ENCODE peak calls at places on chromosomes 1 and 21, in ten cellular contexts. O is GM20000, Y is PC-9, V is cardiac fibroblast, U is mammary epithelial cell, R is AG09309, N is astrocyte of the spinal cord, X is lower leg skin, A is retinal pigment epithelial cell, D is H1. I is an unnamed sample.

GRCh38 chr1:44786138-44786840 is 1.7 kb downstream of the BEST4 start:
- DNase-seq in O (peak), Y (peak), V (peak), U (peak), R (no peak), N (peak), X (no peak), A (no peak), D (peak), I (no peak)

GRCh38 chr1:93699676-93700168 is 18.1 kb upstream of the BCAR3 start:
- DNase-seq in O (no peak), Y (no peak), V (no peak), U (no peak), R (no peak), N (no peak), X (no peak), A (no peak), D (no peak), I (no peak)

GRCh38 chr1:102919659-102920058 is 188.7 kb downstream of the COL11A1 start:
- DNase-seq in O (no peak), Y (no peak), V (peak), U (peak), R (peak), N (peak), X (no peak), A (no peak), D (no peak), I (no peak)

GRCh38 chr1:114259517-114260160 is 106.0 kb upstream of the SYT6 start:
- DNase-seq in O (no peak), Y (no peak), V (no peak), U (no peak), R (no peak), N (no peak), X (no peak), A (no peak), D (no peak), I (no peak)

GRCh38 chr1:192951961-192952460 is 107.1 kb downstream of the UCHL5 start:
- DNase-seq in O (peak), Y (no peak), V (peak), U (peak), R (peak), N (peak), X (no peak), A (no peak), D (no peak), I (no peak)

GRCh38 chr1:212816567-212817278 is 25.0 kb downstream of the TATDN3 start:
- DNase-seq in O (no peak), Y (no peak), V (no peak), U (no peak), R (peak), N (no peak), X (no peak), A (no peak), D (no peak), I (no peak)

GRCh38 chr1:198686069-198686728 is 47.4 kb downstream of the PTPRC start:
- DNase-seq in O (no peak), Y (peak), V (peak), U (peak), R (no peak), N (peak), X (no peak), A (no peak), D (no peak), I (no peak)

GRCh38 chr1:108712605-108713150 is at the start of gene FNDC7:
- DNase-seq in O (no peak), Y (no peak), V (no peak), U (no peak), R (no peak), N (no peak), X (no peak), A (no peak), D (peak), I (no peak)

GRCh38 chr1:87169250-87169910 is 159.3 kb upstream of the LMO4 start:
- DNase-seq in O (no peak), Y (no peak), V (no peak), U (no peak), R (no peak), N (peak), X (no peak), A (no peak), D (no peak), I (no peak)

GRCh38 chr1:98221926-98222325 is 301.1 kb upstream of the DPYD start:
- DNase-seq in O (no peak), Y (no peak), V (peak), U (peak), R (no peak), N (no peak), X (no peak), A (peak), D (no peak), I (no peak)

GRCh38 chr1:46301406-46302090 is 1.9 kb downstream of the LRRC41 start:
- DNase-seq in O (peak), Y (no peak), V (peak), U (peak), R (no peak), N (peak), X (peak), A (no peak), D (peak), I (no peak)

GRCh38 chr1:5410652-5411051 is 581.6 kb downstream of the NPHP4 start:
- DNase-seq in O (no peak), Y (peak), V (no peak), U (no peak), R (no peak), N (no peak), X (peak), A (no peak), D (no peak), I (no peak)

GRCh38 chr1:101137144-101138126 is 99.4 kb upstream of the S1PR1 start:
- DNase-seq in O (no peak), Y (no peak), V (peak), U (no peak), R (peak), N (peak), X (no peak), A (no peak), D (no peak), I (no peak)

GRCh38 chr1:200877839-200878551 is 5.2 kb downstream of the GPR25 start:
- DNase-seq in O (peak), Y (no peak), V (no peak), U (peak), R (no peak), N (no peak), X (no peak), A (no peak), D (peak), I (no peak)

GRCh38 chr1:59360170-59360569 is 63.3 kb downstream of the FGGY start:
- DNase-seq in O (no peak), Y (peak), V (peak), U (peak), R (peak), N (peak), X (peak), A (no peak), D (no peak), I (no peak)

GRCh38 chr21:16040601-16041000 is 310.8 kb downstream of the USP25 start:
- DNase-seq in O (no peak), Y (no peak), V (peak), U (peak), R (no peak), N (peak), X (no peak), A (no peak), D (no peak), I (no peak)

GRCh38 chr1:84855947-84856660 is 36.9 kb downstream of the LPAR3 start:
- DNase-seq in O (no peak), Y (no peak), V (no peak), U (no peak), R (no peak), N (no peak), X (no peak), A (no peak), D (no peak), I (no peak)

GRCh38 chr1:224175615-224176014 is 7.4 kb upstream of the DEGS1 start:
- DNase-seq in O (no peak), Y (no peak), V (peak), U (no peak), R (no peak), N (peak), X (no peak), A (no peak), D (peak), I (no peak)

GRCh38 chr1:86913399-86913895 is 479 bp downstream of the SELENOF start:
- DNase-seq in O (peak), Y (peak), V (peak), U (peak), R (no peak), N (peak), X (peak), A (no peak), D (no peak), I (no peak)

GRCh38 chr1:5198328-5198727 is 543.9 kb downstream of the AJAP1 start:
- DNase-seq in O (no peak), Y (no peak), V (no peak), U (no peak), R (no peak), N (no peak), X (no peak), A (no peak), D (no peak), I (no peak)

GRCh38 chr1:41850029-41850428 is 68.7 kb downstream of the HIVEP3 start:
- DNase-seq in O (no peak), Y (no peak), V (no peak), U (peak), R (no peak), N (peak), X (no peak), A (no peak), D (no peak), I (no peak)

GRCh38 chr1:53329183-53329544 is 1.3 kb upstream of the LRP8 start:
- DNase-seq in O (no peak), Y (no peak), V (no peak), U (no peak), R (no peak), N (no peak), X (no peak), A (no peak), D (no peak), I (no peak)

GRCh38 chr1:84996846-84997666 is at the start of gene MCOLN2:
- DNase-seq in O (peak), Y (no peak), V (peak), U (peak), R (no peak), N (no peak), X (no peak), A (no peak), D (peak), I (peak)

GRCh38 chr1:220917535-220918209 is 38.4 kb downstream of the HLX start:
- DNase-seq in O (no peak), Y (no peak), V (no peak), U (no peak), R (no peak), N (no peak), X (no peak), A (no peak), D (no peak), I (no peak)

GRCh38 chr1:169090308-169090899 is 16.1 kb upstream of the ATP1B1 start:
- DNase-seq in O (no peak), Y (no peak), V (no peak), U (no peak), R (no peak), N (no peak), X (no peak), A (no peak), D (no peak), I (no peak)

GRCh38 chr1:178192686-178193085 is 98.8 kb downstream of the RASAL2 start:
- DNase-seq in O (no peak), Y (peak), V (peak), U (peak), R (peak), N (peak), X (peak), A (no peak), D (no peak), I (no peak)

GRCh38 chr1:107172450-107172849 is 31.6 kb downstream of the NTNG1 start:
- DNase-seq in O (no peak), Y (no peak), V (no peak), U (no peak), R (no peak), N (peak), X (no peak), A (no peak), D (no peak), I (no peak)

GRCh38 chr1:27070390-27071048 is 57.9 kb upstream of the TENT5B start:
- DNase-seq in O (no peak), Y (no peak), V (no peak), U (peak), R (no peak), N (no peak), X (peak), A (no peak), D (no peak), I (no peak)

GRCh38 chr21:33266050-33266783 is at the start of gene IL10RB:
- DNase-seq in O (peak), Y (no peak), V (peak), U (peak), R (no peak), N (peak), X (peak), A (no peak), D (peak), I (peak)

GRCh38 chr21:15063081-15063820 is 1.5 kb downstream of the NRIP1 start:
- DNase-seq in O (peak), Y (no peak), V (peak), U (peak), R (no peak), N (peak), X (no peak), A (no peak), D (no peak), I (no peak)

GRCh38 chr21:45972716-45973474 is 8.7 kb upstream of the COL6A1 start:
- DNase-seq in O (peak), Y (no peak), V (peak), U (no peak), R (no peak), N (peak), X (peak), A (no peak), D (peak), I (peak)

GRCh38 chr1:1179339-1179982 is 5.8 kb downstream of the TTLL10 start:
- DNase-seq in O (no peak), Y (no peak), V (no peak), U (no peak), R (no peak), N (no peak), X (no peak), A (no peak), D (no peak), I (no peak)

GRCh38 chr1:116679091-116679827 is 11.7 kb upstream of the IGSF3 start:
- DNase-seq in O (no peak), Y (no peak), V (no peak), U (no peak), R (no peak), N (no peak), X (no peak), A (no peak), D (no peak), I (no peak)

GRCh38 chr1:26771285-26771642 is 16.5 kb upstream of the PIGV start:
- DNase-seq in O (no peak), Y (no peak), V (no peak), U (no peak), R (no peak), N (no peak), X (no peak), A (no peak), D (no peak), I (no peak)

GRCh38 chr1:16236091-16236494 is 890 bp downstream of the CPLANE2 start:
- DNase-seq in O (peak), Y (peak), V (peak), U (peak), R (no peak), N (peak), X (peak), A (no peak), D (no peak), I (no peak)
- TF ChIP-seq CTCF in O (no peak), Y (peak), V (peak), U (peak), R (no peak), N (no peak), X (no peak), A (peak), D (peak), I (peak)

GRCh38 chr1:33902486-33903209 is 38.8 kb downstream of the HMGB4 start:
- DNase-seq in O (no peak), Y (no peak), V (no peak), U (no peak), R (peak), N (no peak), X (no peak), A (no peak), D (no peak), I (no peak)

GRCh38 chr1:33899746-33900145 is 35.9 kb downstream of the HMGB4 start:
- DNase-seq in O (no peak), Y (no peak), V (no peak), U (no peak), R (no peak), N (no peak), X (no peak), A (no peak), D (no peak), I (no peak)

GRCh38 chr1:33897092-33897725 is 33.3 kb downstream of the HMGB4 start:
- DNase-seq in O (no peak), Y (no peak), V (no peak), U (no peak), R (no peak), N (no peak), X (no peak), A (no peak), D (no peak), I (no peak)

GRCh38 chr1:33895396-33895795 is 31.5 kb downstream of the HMGB4 start:
- DNase-seq in O (no peak), Y (no peak), V (no peak), U (no peak), R (no peak), N (no peak), X (no peak), A (no peak), D (no peak), I (no peak)

DNA sequence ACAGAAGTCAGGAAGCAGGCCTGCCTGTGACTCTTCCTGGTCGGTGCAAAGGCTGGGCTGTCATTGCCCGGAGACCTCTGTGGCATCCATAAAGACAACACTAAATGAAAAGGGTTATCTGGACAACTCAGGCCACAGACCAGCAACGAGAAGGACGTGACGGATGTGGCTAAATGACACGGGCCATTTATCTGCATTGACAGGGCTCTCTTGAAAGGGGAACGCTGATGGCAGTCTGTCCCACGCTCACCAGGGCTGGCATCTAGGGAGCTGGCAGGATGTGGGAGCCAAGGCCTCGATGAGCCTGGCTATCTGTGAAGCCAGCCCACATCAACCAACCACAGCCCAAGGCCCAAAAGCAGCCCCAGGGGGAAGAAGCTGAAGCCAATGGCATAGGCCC is 35.1 kb downstream of the HMGB4 start:
- DNase-seq in O (no peak), Y (no peak), V (no peak), U (no peak), R (no peak), N (no peak), X (no peak), A (no peak), D (no peak), I (no peak)
- TF ChIP-seq CTCF in O (no peak), Y (no peak), V (no peak), U (no peak), R (no peak), N (no peak), X (no peak), A (no peak), D (no peak), I (no peak)

DNA sequence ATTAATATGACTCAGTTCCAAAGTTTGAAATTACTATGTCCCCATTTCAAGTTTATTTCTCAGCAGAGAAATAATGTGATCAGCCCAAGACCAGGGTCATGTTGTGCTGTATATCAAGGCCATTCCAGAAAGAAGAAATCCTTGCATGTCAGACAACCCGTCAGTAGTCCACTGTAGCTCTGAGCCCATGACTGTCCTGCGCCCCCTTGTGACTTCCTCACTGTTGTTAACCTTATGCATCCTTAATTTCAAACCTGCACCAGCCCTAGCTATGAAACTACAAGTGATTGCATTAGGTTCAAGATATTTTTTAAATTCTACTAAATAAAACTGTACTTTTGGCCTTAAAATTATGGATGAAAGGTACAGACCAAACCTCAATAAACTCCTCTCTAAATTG is 133.0 kb downstream of the LRRC7 start:
- DNase-seq in O (no peak), Y (no peak), V (peak), U (peak), R (no peak), N (peak), X (no peak), A (no peak), D (peak), I (no peak)
- TF ChIP-seq CTCF in O (no peak), Y (peak), V (peak), U (peak), R (peak), N (peak), X (no peak), A (peak), D (peak), I (peak)

DNA sequence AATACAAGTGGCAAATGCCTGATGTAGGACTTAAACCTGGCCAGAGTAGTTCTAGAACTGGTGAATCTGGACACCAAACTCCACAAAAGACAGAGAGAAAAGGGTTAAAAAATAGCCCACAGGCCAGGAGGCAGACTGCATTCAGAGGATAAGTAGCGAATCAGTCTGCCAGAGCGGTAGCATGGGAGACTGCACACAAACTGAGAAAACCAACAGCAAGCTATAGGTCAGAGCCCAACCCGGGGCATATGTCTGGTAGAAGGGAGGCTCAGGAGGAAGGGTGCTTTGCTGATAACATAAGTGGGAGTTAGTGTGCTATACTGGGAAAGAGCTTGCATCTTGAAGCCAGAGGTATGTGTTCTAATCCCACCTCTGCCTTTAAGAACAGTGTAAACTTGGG is 4.0 kb downstream of the LRRC53 start:
- DNase-seq in O (no peak), Y (no peak), V (no peak), U (no peak), R (no peak), N (no peak), X (no peak), A (no peak), D (no peak), I (no peak)
- TF ChIP-seq CTCF in O (no peak), Y (no peak), V (no peak), U (no peak), R (no peak), N (no peak), X (no peak), A (no peak), D (no peak), I (no peak)

GRCh38 chr1:156513189-156513588 is 12.6 kb upstream of the MEF2D start:
- DNase-seq in O (no peak), Y (no peak), V (no peak), U (no peak), R (no peak), N (no peak), X (no peak), A (no peak), D (no peak), I (no peak)

GRCh38 chr1:156515956-156516355 is 15.4 kb upstream of the MEF2D start:
- DNase-seq in O (no peak), Y (no peak), V (no peak), U (no peak), R (no peak), N (no peak), X (no peak), A (no peak), D (no peak), I (no peak)

GRCh38 chr1:156517746-156518145 is 17.2 kb upstream of the MEF2D start:
- DNase-seq in O (no peak), Y (no peak), V (peak), U (peak), R (no peak), N (no peak), X (no peak), A (no peak), D (no peak), I (no peak)

GRCh38 chr1:156511656-156512055 is 11.1 kb upstream of the MEF2D start:
- DNase-seq in O (no peak), Y (peak), V (peak), U (no peak), R (no peak), N (peak), X (no peak), A (no peak), D (no peak), I (no peak)

DNA sequence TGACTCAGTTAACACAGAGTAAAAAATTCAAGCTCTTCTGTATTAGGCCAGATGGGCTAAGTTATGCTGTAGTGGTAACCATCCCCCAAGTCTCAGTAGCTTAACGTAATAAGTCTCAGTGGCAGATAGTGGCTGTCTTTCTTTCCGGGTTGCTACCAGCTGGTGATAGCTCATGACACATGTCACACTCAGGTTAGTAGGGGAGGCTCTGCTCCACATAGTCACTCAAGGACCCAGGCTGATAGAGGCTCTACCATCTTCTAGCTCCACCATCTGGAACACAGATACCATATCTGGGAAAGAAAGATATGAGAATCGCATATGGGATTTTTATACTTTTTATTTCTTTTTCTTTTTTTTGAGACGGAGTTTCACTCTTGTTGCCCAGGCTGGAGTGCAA is 16.2 kb upstream of the MEF2D start:
- DNase-seq in O (no peak), Y (no peak), V (no peak), U (no peak), R (no peak), N (no peak), X (no peak), A (no peak), D (no peak), I (no peak)
- TF ChIP-seq CTCF in O (no peak), Y (no peak), V (no peak), U (no peak), R (no peak), N (no peak), X (no peak), A (no peak), D (no peak), I (no peak)